ENCODE peak calls at places on chromosomes 3 and 15, in five cellular contexts. One of them, this sample, is unnamed.

GRCh38 chr3:100682056-100682853 is 27.0 kb upstream of the TFG start:
- DNase-seq in body of pancreas: no peak
- DNase-seq in GM06990: no peak
- DNase-seq in A549: no peak
- DNase-seq in psoas muscle: peak
- DNase-seq in this sample: no peak

GRCh38 chr15:69980311-69981059 is 117.2 kb downstream of the TLE3 start:
- DNase-seq in body of pancreas: no peak
- DNase-seq in GM06990: peak
- DNase-seq in A549: no peak
- DNase-seq in psoas muscle: no peak
- DNase-seq in this sample: no peak

GRCh38 chr15:64837502-64837901 is 4.2 kb upstream of the PLEKHO2 start:
- DNase-seq in body of pancreas: no peak
- DNase-seq in GM06990: no peak
- DNase-seq in A549: no peak
- DNase-seq in psoas muscle: no peak
- DNase-seq in this sample: no peak

GRCh38 chr15:58585668-58586461 is 154.1 kb downstream of the LIPC start:
- DNase-seq in body of pancreas: no peak
- DNase-seq in GM06990: peak
- DNase-seq in A549: no peak
- DNase-seq in psoas muscle: no peak
- DNase-seq in this sample: no peak

GRCh38 chr15:79091204-79091867 is 756 bp upstream of the RASGRF1 start:
- DNase-seq in body of pancreas: no peak
- DNase-seq in GM06990: peak
- DNase-seq in A549: peak
- DNase-seq in psoas muscle: no peak
- DNase-seq in this sample: no peak

GRCh38 chr3:41933154-41933676 is 28.7 kb downstream of the ULK4 start:
- DNase-seq in body of pancreas: no peak
- DNase-seq in GM06990: no peak
- DNase-seq in A549: no peak
- DNase-seq in psoas muscle: no peak
- DNase-seq in this sample: peak

GRCh38 chr3:181622365-181622764 is 89.4 kb upstream of the SOX2 start:
- DNase-seq in body of pancreas: no peak
- DNase-seq in GM06990: no peak
- DNase-seq in A549: no peak
- DNase-seq in psoas muscle: no peak
- DNase-seq in this sample: peak

GRCh38 chr3:71010731-71011455 is 572.6 kb downstream of the FOXP1 start:
- DNase-seq in body of pancreas: no peak
- DNase-seq in GM06990: peak
- DNase-seq in A549: no peak
- DNase-seq in psoas muscle: no peak
- DNase-seq in this sample: no peak

GRCh38 chr3:133042778-133043177 is 4.6 kb downstream of the TMEM108 start:
- DNase-seq in body of pancreas: no peak
- DNase-seq in GM06990: no peak
- DNase-seq in A549: no peak
- DNase-seq in psoas muscle: no peak
- DNase-seq in this sample: peak

GRCh38 chr3:11604139-11604895 is 39.4 kb downstream of the VGLL4 start:
- DNase-seq in body of pancreas: no peak
- DNase-seq in GM06990: no peak
- DNase-seq in A549: no peak
- DNase-seq in psoas muscle: no peak
- DNase-seq in this sample: peak

GRCh38 chr15:28977377-28978010 is 91.7 kb downstream of the APBA2 start:
- DNase-seq in body of pancreas: no peak
- DNase-seq in GM06990: no peak
- DNase-seq in A549: peak
- DNase-seq in psoas muscle: no peak
- DNase-seq in this sample: peak

GRCh38 chr3:136495213-136495612 is 245.1 kb downstream of the PCCB start:
- DNase-seq in body of pancreas: no peak
- DNase-seq in GM06990: no peak
- DNase-seq in A549: no peak
- DNase-seq in psoas muscle: no peak
- DNase-seq in this sample: no peak

GRCh38 chr15:48433226-48433886 is 102.1 kb downstream of the DUT start:
- DNase-seq in body of pancreas: no peak
- DNase-seq in GM06990: no peak
- DNase-seq in A549: no peak
- DNase-seq in psoas muscle: no peak
- DNase-seq in this sample: peak

GRCh38 chr3:177491301-177492031 is 294.2 kb upstream of the TBL1XR1 start:
- DNase-seq in body of pancreas: no peak
- DNase-seq in GM06990: no peak
- DNase-seq in A549: no peak
- DNase-seq in psoas muscle: no peak
- DNase-seq in this sample: peak

GRCh38 chr15:57332326-57332725 is 44.0 kb upstream of the CGNL1 start:
- DNase-seq in body of pancreas: no peak
- DNase-seq in GM06990: no peak
- DNase-seq in A549: no peak
- DNase-seq in psoas muscle: no peak
- DNase-seq in this sample: no peak

GRCh38 chr3:44065311-44065710 is 176.4 kb upstream of the TOPAZ1 start:
- DNase-seq in body of pancreas: peak
- DNase-seq in GM06990: no peak
- DNase-seq in A549: no peak
- DNase-seq in psoas muscle: no peak
- DNase-seq in this sample: peak

GRCh38 chr3:112092439-112093179 is 6.4 kb downstream of the C3orf52 start:
- DNase-seq in body of pancreas: no peak
- DNase-seq in GM06990: no peak
- DNase-seq in A549: no peak
- DNase-seq in psoas muscle: no peak
- DNase-seq in this sample: peak

GRCh38 chr3:127689266-127689860 is 16.6 kb downstream of the ABTB1 start:
- DNase-seq in body of pancreas: peak
- DNase-seq in GM06990: no peak
- DNase-seq in A549: no peak
- DNase-seq in psoas muscle: no peak
- DNase-seq in this sample: no peak

GRCh38 chr3:3172627-3173026 is 6.9 kb downstream of the CRBN start:
- DNase-seq in body of pancreas: no peak
- DNase-seq in GM06990: no peak
- DNase-seq in A549: no peak
- DNase-seq in psoas muscle: no peak
- DNase-seq in this sample: no peak

GRCh38 chr3:48445277-48445882 is 1.2 kb upstream of the ATRIP start:
- DNase-seq in body of pancreas: no peak
- DNase-seq in GM06990: no peak
- DNase-seq in A549: no peak
- DNase-seq in psoas muscle: no peak
- DNase-seq in this sample: no peak

GRCh38 chr15:41949400-41950126 is 22.8 kb downstream of the EHD4 start:
- DNase-seq in body of pancreas: no peak
- DNase-seq in GM06990: no peak
- DNase-seq in A549: no peak
- DNase-seq in psoas muscle: no peak
- DNase-seq in this sample: peak

GRCh38 chr3:82100378-82100777 is 338.9 kb upstream of the GBE1 start:
- DNase-seq in body of pancreas: no peak
- DNase-seq in GM06990: no peak
- DNase-seq in A549: no peak
- DNase-seq in psoas muscle: no peak
- DNase-seq in this sample: peak

GRCh38 chr15:63212050-63212973 is 22.9 kb downstream of the RAB8B start:
- DNase-seq in body of pancreas: no peak
- DNase-seq in GM06990: peak
- DNase-seq in A549: no peak
- DNase-seq in psoas muscle: no peak
- DNase-seq in this sample: peak

GRCh38 chr15:45129651-45130129 is at the start of the genes DUOX1 and DUOXA1:
- DNase-seq in body of pancreas: no peak
- DNase-seq in GM06990: no peak
- DNase-seq in A549: no peak
- DNase-seq in psoas muscle: peak
- DNase-seq in this sample: no peak

GRCh38 chr3:33438284-33438668 is 1.9 kb downstream of the UBP1 start:
- DNase-seq in body of pancreas: peak
- DNase-seq in GM06990: no peak
- DNase-seq in A549: no peak
- DNase-seq in psoas muscle: no peak
- DNase-seq in this sample: peak

GRCh38 chr3:133930341-133930933 is 34.8 kb upstream of the RAB6B start:
- DNase-seq in body of pancreas: no peak
- DNase-seq in GM06990: no peak
- DNase-seq in A549: peak
- DNase-seq in psoas muscle: no peak
- DNase-seq in this sample: peak

GRCh38 chr3:25724948-25725645 is 58.1 kb downstream of the NGLY1 start:
- DNase-seq in body of pancreas: no peak
- DNase-seq in GM06990: no peak
- DNase-seq in A549: no peak
- DNase-seq in psoas muscle: no peak
- DNase-seq in this sample: no peak

GRCh38 chr3:152291238-152291637 is 22.5 kb downstream of the MBNL1 start:
- DNase-seq in body of pancreas: no peak
- DNase-seq in GM06990: no peak
- DNase-seq in A549: no peak
- DNase-seq in psoas muscle: no peak
- DNase-seq in this sample: no peak

GRCh38 chr3:152292367-152292766 is 23.6 kb downstream of the MBNL1 start:
- DNase-seq in body of pancreas: no peak
- DNase-seq in GM06990: no peak
- DNase-seq in A549: no peak
- DNase-seq in psoas muscle: no peak
- DNase-seq in this sample: no peak

GRCh38 chr3:152290374-152290773 is 21.6 kb downstream of the MBNL1 start:
- DNase-seq in body of pancreas: no peak
- DNase-seq in GM06990: no peak
- DNase-seq in A549: no peak
- DNase-seq in psoas muscle: no peak
- DNase-seq in this sample: no peak

GRCh38 chr3:152293607-152294006 is 24.9 kb downstream of the MBNL1 start:
- DNase-seq in body of pancreas: no peak
- DNase-seq in GM06990: no peak
- DNase-seq in A549: no peak
- DNase-seq in psoas muscle: no peak
- DNase-seq in this sample: no peak

DNA sequence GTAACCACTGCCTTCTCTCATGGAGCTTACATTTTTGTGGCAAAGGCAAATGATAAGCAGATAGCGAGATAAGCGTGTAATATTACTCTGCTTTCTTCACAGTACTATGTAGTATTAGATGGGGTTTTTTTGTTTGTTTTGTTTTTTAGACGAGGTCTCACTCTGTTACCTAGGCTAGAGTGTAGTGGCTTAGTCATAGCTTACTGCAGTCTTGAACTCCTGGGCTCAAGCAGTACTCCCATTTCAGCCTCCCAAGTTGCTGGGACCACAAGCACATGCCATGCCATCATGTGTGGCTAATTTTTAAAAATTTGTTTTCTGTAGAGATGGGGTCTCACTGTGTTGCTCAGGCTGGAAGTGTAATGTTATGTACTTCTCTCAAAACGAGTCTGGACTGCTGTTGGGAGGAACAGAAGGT is 22.9 kb downstream of the MBNL1 start:
- DNase-seq in body of pancreas: no peak
- DNase-seq in GM06990: no peak
- DNase-seq in A549: no peak
- DNase-seq in psoas muscle: no peak
- DNase-seq in this sample: no peak
- H3K4me3 ChIP-seq in body of pancreas: no peak
- H3K4me3 ChIP-seq in GM06990: no peak
- H3K4me3 ChIP-seq in A549: no peak
- H3K4me3 ChIP-seq in psoas muscle: peak
- H3K4me3 ChIP-seq in this sample: no peak

DNA sequence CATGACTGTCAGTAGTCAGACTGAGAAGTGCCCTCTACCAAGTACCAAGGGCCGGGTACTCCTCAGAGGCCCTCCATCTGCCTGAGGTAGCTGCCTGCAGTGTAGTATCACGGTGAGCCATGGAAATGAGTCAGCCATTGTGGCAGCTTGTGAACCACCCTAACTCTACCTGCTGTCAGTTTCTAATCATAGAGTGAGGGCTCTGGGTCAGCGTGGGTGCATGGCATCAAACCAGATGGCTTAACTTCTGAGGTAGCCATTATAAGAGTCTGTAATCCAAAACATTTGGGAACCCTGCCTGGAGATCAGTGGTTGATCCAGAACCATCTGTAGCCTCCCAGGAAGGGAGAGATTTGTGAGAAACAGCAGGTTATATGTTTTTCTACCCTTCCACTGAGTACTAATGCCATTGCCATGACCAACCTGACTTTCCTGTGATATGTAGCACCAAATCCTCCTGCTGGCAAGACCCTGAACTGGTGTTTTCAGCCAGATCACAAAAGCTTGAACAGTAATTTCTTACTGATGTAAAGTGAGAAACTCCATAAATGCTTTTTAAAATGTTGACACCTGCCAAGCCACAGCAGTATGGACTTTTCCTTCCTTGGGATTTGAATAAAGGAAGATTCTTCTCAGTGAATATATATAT is 38.9 kb downstream of the ABHD2 start:
- DNase-seq in body of pancreas: peak
- DNase-seq in GM06990: no peak
- DNase-seq in A549: no peak
- DNase-seq in psoas muscle: peak
- DNase-seq in this sample: peak
- TF ChIP-seq CTCF in body of pancreas: peak
- TF ChIP-seq CTCF in GM06990: no peak
- TF ChIP-seq CTCF in A549: no peak
- TF ChIP-seq CTCF in psoas muscle: no peak
- TF ChIP-seq CTCF in this sample: peak

GRCh38 chr3:185942907-185943306 is 5.1 kb upstream of the TRA2B start:
- DNase-seq in body of pancreas: no peak
- DNase-seq in GM06990: no peak
- DNase-seq in A549: no peak
- DNase-seq in psoas muscle: no peak
- DNase-seq in this sample: no peak
- H3K4me3 ChIP-seq in body of pancreas: no peak
- H3K4me3 ChIP-seq in GM06990: no peak
- H3K4me3 ChIP-seq in A549: no peak
- H3K4me3 ChIP-seq in psoas muscle: no peak
- H3K4me3 ChIP-seq in this sample: no peak

GRCh38 chr3:123626881-123627280 is 42.0 kb upstream of the HACD2 start:
- DNase-seq in body of pancreas: no peak
- DNase-seq in GM06990: no peak
- DNase-seq in A549: no peak
- DNase-seq in psoas muscle: no peak
- DNase-seq in this sample: no peak

GRCh38 chr3:123628996-123629746 is 44.3 kb upstream of the HACD2 start:
- DNase-seq in body of pancreas: no peak
- DNase-seq in GM06990: no peak
- DNase-seq in A549: no peak
- DNase-seq in psoas muscle: no peak
- DNase-seq in this sample: no peak

GRCh38 chr3:123629747-123630047 is 44.8 kb upstream of the HACD2 start:
- DNase-seq in body of pancreas: no peak
- DNase-seq in GM06990: no peak
- DNase-seq in A549: no peak
- DNase-seq in psoas muscle: no peak
- DNase-seq in this sample: no peak

GRCh38 chr3:123624302-123624701 is 39.4 kb upstream of the HACD2 start:
- DNase-seq in body of pancreas: no peak
- DNase-seq in GM06990: no peak
- DNase-seq in A549: no peak
- DNase-seq in psoas muscle: no peak
- DNase-seq in this sample: no peak

GRCh38 chr3:123627673-123628670 is 43.1 kb upstream of the HACD2 start:
- DNase-seq in body of pancreas: peak
- DNase-seq in GM06990: no peak
- DNase-seq in A549: no peak
- DNase-seq in psoas muscle: no peak
- DNase-seq in this sample: no peak
- TF ChIP-seq CTCF in body of pancreas: peak
- TF ChIP-seq CTCF in GM06990: no peak
- TF ChIP-seq CTCF in A549: no peak
- TF ChIP-seq CTCF in psoas muscle: no peak
- TF ChIP-seq CTCF in this sample: no peak